ENCODE peak calls at places on chromosomes 4 and X, in five cellular contexts. H, R, N, I and G are unnamed samples.

GRCh38 chr4:77432702-77433101 is 172.9 kb upstream of the CXCL13 start:
- DNase-seq in N (no peak), R (no peak), H (no peak), I (no peak), G (no peak)

GRCh38 chr4:17230727-17231126 is 281.2 kb downstream of the QDPR start:
- DNase-seq in H (no peak), N (no peak), R (no peak), I (no peak), G (no peak)

GRCh38 chr4:74499986-74500781 is 55.2 kb downstream of the AREG start:
- DNase-seq in N (no peak), I (no peak), R (no peak), H (no peak), G (no peak)

GRCh38 chr4:41216294-41217019 is 2.1 kb upstream of the APBB2 start:
- DNase-seq in R (peak; percentile 73), N (peak; percentile 55), H (peak; percentile 57), I (peak; percentile 64), G (peak; percentile 87)

GRCh38 chr4:80202784-80203553 is 5.7 kb downstream of the PRDM8 start:
- DNase-seq in N (no peak), R (no peak), H (no peak), I (no peak), G (no peak)

GRCh38 chrX:53089224-53089842 is 4.6 kb upstream of the KANTR start:
- DNase-seq in I (no peak), R (no peak), H (no peak), N (no peak), G (peak; percentile 57)

GRCh38 chr4:120688791-120689190 is 233.7 kb downstream of the PRDM5 start:
- DNase-seq in I (no peak), N (no peak), R (no peak), H (no peak), G (no peak)

GRCh38 chr4:184310881-184311709 is 93.4 kb upstream of the ENPP6 start:
- DNase-seq in R (no peak), N (no peak), I (peak; percentile 60), H (no peak), G (peak; percentile 78)

GRCh38 chr4:8861576-8862279 is 9.9 kb downstream of the HMX1 start:
- DNase-seq in N (no peak), H (no peak), R (no peak), I (no peak), G (no peak)

GRCh38 chr4:15891312-15891711 is 47.2 kb downstream of the FGFBP1 start:
- DNase-seq in H (no peak), R (no peak), I (no peak), N (peak; percentile 65), G (no peak)

GRCh38 chrX:120653000-120653399 is 23.1 kb upstream of the C1GALT1C1 start:
- DNase-seq in I (no peak), R (no peak), N (no peak), H (no peak), G (no peak)

GRCh38 chrX:69050051-69050785 is 115.0 kb downstream of the PJA1 start:
- DNase-seq in H (no peak), R (no peak), N (no peak), I (no peak), G (no peak)

GRCh38 chr4:170102426-170102825 is 12.7 kb upstream of the AADAT start:
- DNase-seq in I (no peak), N (no peak), R (no peak), H (no peak), G (no peak)

GRCh38 chr4:140309124-140309870 is 64.1 kb upstream of the SCOC start:
- DNase-seq in N (no peak), H (no peak), R (no peak), I (no peak), G (no peak)

GRCh38 chr4:145680902-145681301 is 956 bp downstream of the C4orf51 start:
- DNase-seq in N (no peak), R (no peak), H (no peak), I (no peak), G (no peak)

GRCh38 chrX:139875831-139876230 is 57.0 kb downstream of the ATP11C start:
- DNase-seq in H (no peak), I (no peak), N (no peak), R (no peak), G (no peak)

GRCh38 chrX:154369453-154370299 is 4.8 kb downstream of the FLNA start:
- DNase-seq in R (no peak), N (peak; percentile 25), I (peak; percentile 93), H (peak; percentile 86), G (no peak)

GRCh38 chr4:61666248-61666647 is 466.1 kb downstream of the ADGRL3 start:
- DNase-seq in R (no peak), I (no peak), N (no peak), H (no peak), G (no peak)

GRCh38 chr4:6308890-6309643 is 39.4 kb downstream of the WFS1 start:
- DNase-seq in H (no peak), N (no peak), I (no peak), R (no peak), G (peak; percentile 34)

GRCh38 chr4:865121-865465 is 39.2 kb upstream of the CPLX1 start:
- DNase-seq in H (no peak), I (no peak), R (no peak), N (no peak), G (no peak)

GRCh38 chrX:136954930-136955329 is 74.4 kb upstream of the RBMX start:
- DNase-seq in H (no peak), N (no peak), I (no peak), R (no peak), G (no peak)

GRCh38 chrX:125757794-125758564 is 408.1 kb downstream of the DCAF12L2 start:
- DNase-seq in N (no peak), H (no peak), I (no peak), R (no peak), G (no peak)

GRCh38 chr4:24763631-24764302 is 31.6 kb upstream of the SOD3 start:
- DNase-seq in N (no peak), R (no peak), H (peak; percentile 37), I (peak; percentile 80), G (no peak)

GRCh38 chr4:81833596-81833995 is 361.9 kb upstream of the RASGEF1B start:
- DNase-seq in N (no peak), R (no peak), H (no peak), I (no peak), G (no peak)

GRCh38 chrX:123675154-123675553 is 57.7 kb downstream of the THOC2 start:
- DNase-seq in I (no peak), N (no peak), H (no peak), R (no peak), G (no peak)

GRCh38 chrX:86845101-86845500 is 672.5 kb upstream of the KLHL4 start:
- DNase-seq in N (no peak), R (no peak), I (no peak), H (no peak), G (no peak)

GRCh38 chrX:41045960-41046567 is 39.2 kb upstream of the USP9X start:
- DNase-seq in H (no peak), N (no peak), I (no peak), R (no peak), G (no peak)

GRCh38 chrX:38539748-38540147 is 21.6 kb upstream of the TSPAN7 start:
- DNase-seq in N (no peak), H (no peak), R (no peak), I (no peak), G (no peak)

GRCh38 chr4:25092139-25092538 is 61.4 kb upstream of the LGI2 start:
- DNase-seq in R (no peak), H (no peak), I (no peak), N (no peak), G (no peak)

GRCh38 chr4:89712141-89712540 is 124.8 kb downstream of the SNCA start:
- DNase-seq in H (no peak), N (no peak), I (no peak), R (no peak), G (no peak)

GRCh38 chr4:2793920-2794706 is 1.2 kb downstream of the SH3BP2 start:
- DNase-seq in R (peak; percentile 4), H (peak; percentile 59), N (no peak), I (no peak), G (peak; percentile 66)

GRCh38 chrX:49838374-49838773 is 9.3 kb downstream of the PAGE4 start:
- DNase-seq in H (no peak), R (no peak), N (no peak), I (no peak), G (peak; percentile 34)

GRCh38 chrX:140664939-140665338 is 44.6 kb upstream of the LINC00632 start:
- DNase-seq in R (no peak), N (no peak), I (no peak), H (no peak), G (no peak)

GRCh38 chr4:98674404-98675173 is 16.2 kb upstream of the TSPAN5 start:
- DNase-seq in I (no peak), N (no peak), R (no peak), H (no peak), G (no peak)

GRCh38 chr4:1869530-1870327 is 1.5 kb upstream of the NSD2 start:
- DNase-seq in I (no peak), H (no peak), R (no peak), N (no peak), G (no peak)

GRCh38 chrX:152637649-152638442 is at the start of gene GABRQ:
- DNase-seq in H (no peak), N (no peak), R (no peak), I (peak; percentile 12), G (peak; percentile 29)
- TF ChIP-seq POLR2AphosphoS5 in H (no peak), N (no peak), R (no peak), I (no peak), G (no peak)

DNA sequence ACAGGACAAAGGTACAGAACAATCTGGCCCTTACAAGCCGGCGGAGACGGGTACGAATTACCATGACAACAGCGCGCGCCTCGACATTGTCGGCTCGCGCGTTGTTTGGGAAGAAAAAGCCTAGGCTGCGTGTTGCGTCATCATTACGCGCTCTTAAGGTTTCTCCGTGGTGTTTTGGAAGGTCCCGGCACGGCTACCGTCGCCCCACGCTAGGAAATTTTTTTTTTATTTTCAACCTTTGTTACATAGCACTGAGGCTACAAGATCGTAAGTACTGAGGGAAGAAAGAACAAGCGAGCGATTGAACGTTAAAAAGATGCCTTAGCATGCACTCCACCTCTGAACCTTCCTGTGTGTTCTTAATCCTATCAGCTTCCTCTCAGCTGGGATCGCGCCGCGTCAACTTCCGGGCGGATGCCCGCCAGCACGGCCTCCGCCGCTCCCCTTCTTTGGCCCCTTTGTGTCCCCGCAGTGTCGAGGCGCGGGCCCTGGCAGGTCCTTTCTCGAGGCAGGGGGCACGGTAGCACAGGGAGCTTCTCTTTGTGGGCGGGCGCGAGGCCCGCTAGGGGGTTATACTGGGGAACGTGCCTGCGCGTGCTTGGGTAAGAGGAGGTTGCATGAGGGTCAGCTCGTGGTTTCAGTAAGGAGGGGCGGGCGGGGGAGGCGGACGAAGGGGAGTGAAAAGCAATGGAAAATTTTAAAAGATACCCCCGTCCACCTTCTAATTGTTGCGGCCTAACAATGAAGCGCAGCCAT is at the start of gene SMARCAD1:
- DNase-seq in N (peak; percentile 76), H (peak; percentile 85), R (peak; percentile 54), I (peak; percentile 97), G (peak; percentile 92)
- TF ChIP-seq POLR2A in N (peak; percentile 89), H (no peak), R (peak; percentile 89), I (no peak), G (no peak)

DNA sequence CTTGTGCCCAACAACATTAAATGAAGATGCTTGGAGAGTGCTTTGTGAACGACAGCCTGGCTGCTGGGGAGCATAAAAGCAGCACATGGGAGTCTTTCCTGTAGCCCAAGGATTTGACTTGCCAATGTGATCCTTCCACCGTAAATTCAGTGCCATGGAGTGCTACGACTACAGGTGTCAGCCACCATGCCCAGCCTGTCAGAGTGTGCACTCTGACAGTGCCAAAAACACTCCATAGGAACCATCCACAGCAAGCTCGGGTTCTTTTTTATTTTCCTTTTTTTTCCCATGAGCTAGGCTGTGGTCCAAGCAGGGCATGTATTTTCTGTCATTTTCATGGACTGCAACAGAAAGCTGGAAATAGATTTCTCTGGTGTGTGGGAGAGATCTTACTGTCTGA is 156.9 kb downstream of the NLGN4X start:
- DNase-seq in N (no peak), R (no peak), H (no peak), I (no peak), G (no peak)
- TF ChIP-seq POLR2AphosphoS5 in N (no peak), R (no peak), H (no peak), I (no peak), G (no peak)

GRCh38 chrX:109536439-109537323 is at the start of gene NXT2:
- DNase-seq in N (peak; percentile 73), R (peak; percentile 57), I (peak; percentile 94), H (peak; percentile 88), G (peak; percentile 90)
- TF ChIP-seq POLR2A in N (peak; percentile 94), R (peak; percentile 88), I (peak; percentile 57), H (peak; percentile 69), G (no peak)